ENCODE peak calls at places on chromosomes 16 and 17, in eight cellular contexts. N, H, W, U, E, F, O and X are unnamed samples.

GRCh38 chr16:2842340-2843000 is 12.4 kb downstream of the ZG16B start:
- DNase-seq in E (no peak), N (peak; percentile 68), O (no peak), F (no peak), H (peak; percentile 55), U (no peak), W (no peak), X (no peak)

GRCh38 chr16:57676624-57677085 is 8.5 kb downstream of the ADGRG3 start:
- DNase-seq in H (no peak), U (no peak), E (no peak), N (no peak), W (no peak), O (no peak), F (no peak), X (no peak)

GRCh38 chr17:6279659-6280058 is 155.3 kb downstream of the AIPL1 start:
- DNase-seq in U (peak; percentile 53), N (no peak), E (peak; percentile 55), F (no peak), O (no peak), H (no peak), W (no peak), X (no peak)

GRCh38 chr17:21190078-21190477 is 23.9 kb downstream of the TMEM11 start:
- DNase-seq in H (no peak), F (no peak), W (no peak), N (no peak), E (no peak), U (no peak), O (no peak), X (no peak)

GRCh38 chr17:21278304-21279197 is 6.0 kb upstream of the MAP2K3 start:
- DNase-seq in E (no peak), N (no peak), F (peak; percentile 33), U (no peak), O (peak; percentile 56), H (no peak), W (no peak), X (no peak)

GRCh38 chr17:47995241-47995935 is 24.5 kb downstream of the CDK5RAP3 start:
- DNase-seq in O (no peak), E (no peak), W (no peak), U (no peak), N (no peak), H (no peak), F (no peak), X (no peak)

GRCh38 chr17:76956846-76957540 is 88.8 kb downstream of the MGAT5B start:
- DNase-seq in H (no peak), E (no peak), W (no peak), O (peak; percentile 32), F (peak; percentile 45), N (no peak), U (no peak), X (no peak)

GRCh38 chr17:65956814-65957213 is 235.1 kb downstream of the CEP112 start:
- DNase-seq in U (no peak), E (no peak), N (no peak), W (no peak), H (no peak), F (no peak), O (no peak), X (no peak)